ENCODE peak calls at places on chromosomes 4 and X, in five cellular contexts. One of them, this sample, is unnamed.

GRCh38 chr4:37858877-37859276 is 32.0 kb upstream of the TBC1D1 start:
- DNase-seq in body of pancreas: no peak
- DNase-seq in NCI-H2171: no peak
- DNase-seq in germinal center: no peak
- DNase-seq in neural crest cell: no peak
- DNase-seq in this sample: no peak

GRCh38 chr4:180031330-180031729 is 2211.9 kb upstream of the TENM3 start:
- DNase-seq in body of pancreas: no peak
- DNase-seq in NCI-H2171: no peak
- DNase-seq in germinal center: no peak
- DNase-seq in neural crest cell: no peak
- DNase-seq in this sample: no peak

GRCh38 chr4:26874110-26874509 is 13.5 kb downstream of the STIM2 start:
- DNase-seq in body of pancreas: no peak
- DNase-seq in NCI-H2171: no peak
- DNase-seq in germinal center: no peak
- DNase-seq in neural crest cell: no peak
- DNase-seq in this sample: no peak

GRCh38 chrX:57655065-57655464 is 25.0 kb downstream of the NLRP2B start:
- DNase-seq in body of pancreas: no peak
- DNase-seq in NCI-H2171: no peak
- DNase-seq in germinal center: no peak
- DNase-seq in neural crest cell: no peak
- DNase-seq in this sample: no peak

GRCh38 chrX:22603060-22603459 is 330.3 kb downstream of the CBLL2 start:
- DNase-seq in body of pancreas: peak; percentile 69
- DNase-seq in NCI-H2171: no peak
- DNase-seq in germinal center: no peak
- DNase-seq in neural crest cell: no peak
- DNase-seq in this sample: no peak

GRCh38 chr4:81723927-81724587 is 252.3 kb upstream of the RASGEF1B start:
- DNase-seq in body of pancreas: peak; percentile 42
- DNase-seq in NCI-H2171: peak; percentile 15
- DNase-seq in germinal center: no peak
- DNase-seq in neural crest cell: no peak
- DNase-seq in this sample: no peak

GRCh38 chrX:44344194-44344593 is 722 bp upstream of the EFHC2 start:
- DNase-seq in body of pancreas: no peak
- DNase-seq in NCI-H2171: no peak
- DNase-seq in germinal center: peak; percentile 14
- DNase-seq in neural crest cell: no peak
- DNase-seq in this sample: peak; percentile 15

GRCh38 chr4:8281519-8282133 is 12.1 kb downstream of the HTRA3 start:
- DNase-seq in body of pancreas: peak; percentile 35
- DNase-seq in NCI-H2171: peak; percentile 13
- DNase-seq in germinal center: no peak
- DNase-seq in neural crest cell: no peak
- DNase-seq in this sample: peak; percentile 85

GRCh38 chr4:145492376-145492775 is 10.7 kb downstream of the SMAD1 start:
- DNase-seq in body of pancreas: no peak
- DNase-seq in NCI-H2171: no peak
- DNase-seq in germinal center: no peak
- DNase-seq in neural crest cell: no peak
- DNase-seq in this sample: no peak

GRCh38 chr4:94345984-94346383 is 3.3 kb upstream of the HPGDS start:
- DNase-seq in body of pancreas: no peak
- DNase-seq in NCI-H2171: no peak
- DNase-seq in germinal center: no peak
- DNase-seq in neural crest cell: no peak
- DNase-seq in this sample: no peak

GRCh38 chr4:101292901-101293300 is 54.4 kb downstream of the PPP3CA start:
- DNase-seq in body of pancreas: no peak
- DNase-seq in NCI-H2171: no peak
- DNase-seq in germinal center: no peak
- DNase-seq in neural crest cell: no peak
- DNase-seq in this sample: no peak

GRCh38 chr4:99655315-99656081 is 2.1 kb downstream of the C4orf54 start:
- DNase-seq in body of pancreas: peak; percentile 59
- DNase-seq in NCI-H2171: no peak
- DNase-seq in germinal center: no peak
- DNase-seq in neural crest cell: no peak
- DNase-seq in this sample: peak; percentile 78

GRCh38 chr4:84681488-84682274 is 98.8 kb downstream of the CDS1 start:
- DNase-seq in body of pancreas: no peak
- DNase-seq in NCI-H2171: no peak
- DNase-seq in germinal center: no peak
- DNase-seq in neural crest cell: no peak
- DNase-seq in this sample: no peak

GRCh38 chrX:123140904-123141303 is 43.2 kb upstream of the GRIA3 start:
- DNase-seq in body of pancreas: no peak
- DNase-seq in NCI-H2171: no peak
- DNase-seq in germinal center: no peak
- DNase-seq in neural crest cell: no peak
- DNase-seq in this sample: no peak

GRCh38 chr4:952881-953573 is 20.3 kb downstream of the DGKQ start:
- DNase-seq in body of pancreas: no peak
- DNase-seq in NCI-H2171: no peak
- DNase-seq in germinal center: no peak
- DNase-seq in neural crest cell: no peak
- DNase-seq in this sample: peak; percentile 12

GRCh38 chr4:82515705-82516104 is 46.1 kb downstream of the TMEM150C start:
- DNase-seq in body of pancreas: peak; percentile 34
- DNase-seq in NCI-H2171: no peak
- DNase-seq in germinal center: no peak
- DNase-seq in neural crest cell: no peak
- DNase-seq in this sample: peak; percentile 37

GRCh38 chrX:19174401-19175025 is 52.2 kb upstream of the ADGRG2 start:
- DNase-seq in body of pancreas: no peak
- DNase-seq in NCI-H2171: no peak
- DNase-seq in germinal center: no peak
- DNase-seq in neural crest cell: no peak
- DNase-seq in this sample: no peak

GRCh38 chr4:8414377-8414776 is 26.1 kb downstream of the ACOX3 start:
- DNase-seq in body of pancreas: no peak
- DNase-seq in NCI-H2171: no peak
- DNase-seq in germinal center: no peak
- DNase-seq in neural crest cell: no peak
- DNase-seq in this sample: no peak

GRCh38 chr4:15906024-15906443 is 32.5 kb downstream of the FGFBP1 start:
- DNase-seq in body of pancreas: peak; percentile 40
- DNase-seq in NCI-H2171: no peak
- DNase-seq in germinal center: peak; percentile 52
- DNase-seq in neural crest cell: no peak
- DNase-seq in this sample: no peak

GRCh38 chrX:102985182-102985581 is 48.1 kb downstream of the RAB40AL start:
- DNase-seq in body of pancreas: no peak
- DNase-seq in NCI-H2171: no peak
- DNase-seq in germinal center: no peak
- DNase-seq in neural crest cell: no peak
- DNase-seq in this sample: no peak

This sample was measured in ovary.